ENCODE peak calls at places on chromosomes 5 and 9, in four cellular contexts. One of them, this sample, is unnamed.

GRCh38 chr5:469752-470483 is 26.9 kb downstream of the EXOC3 start:
- DNase-seq in stomach: no peak
- DNase-seq in T-helper 2 cell: peak
- DNase-seq in endodermal cell: peak
- DNase-seq in this sample: no peak

GRCh38 chr9:306907-307306 is 92.2 kb downstream of the DOCK8 start:
- DNase-seq in T-helper 2 cell: no peak
- DNase-seq in stomach: peak
- DNase-seq in endodermal cell: peak
- DNase-seq in this sample: no peak

GRCh38 chr9:124437086-124437485 is 13.2 kb upstream of the ADGRD2 start:
- DNase-seq in endodermal cell: no peak
- DNase-seq in T-helper 2 cell: no peak
- DNase-seq in stomach: no peak
- DNase-seq in this sample: no peak

GRCh38 chr9:94042516-94042915 is 41.7 kb upstream of the PTPDC1 start:
- DNase-seq in T-helper 2 cell: no peak
- DNase-seq in endodermal cell: no peak
- DNase-seq in stomach: no peak
- DNase-seq in this sample: no peak

GRCh38 chr5:159616967-159617366 is 286.7 kb upstream of the IL12B start:
- DNase-seq in stomach: no peak
- DNase-seq in endodermal cell: no peak
- DNase-seq in T-helper 2 cell: no peak
- DNase-seq in this sample: peak

GRCh38 chr5:135462304-135462703 is 10.2 kb upstream of the TIFAB start:
- DNase-seq in stomach: peak
- DNase-seq in endodermal cell: peak
- DNase-seq in T-helper 2 cell: no peak
- DNase-seq in this sample: peak

GRCh38 chr9:38329980-38330379 is 62.5 kb upstream of the ALDH1B1 start:
- DNase-seq in endodermal cell: no peak
- DNase-seq in T-helper 2 cell: no peak
- DNase-seq in stomach: no peak
- DNase-seq in this sample: no peak

GRCh38 chr5:96868603-96869371 is 7.5 kb upstream of the ERAP2 start:
- DNase-seq in stomach: no peak
- DNase-seq in endodermal cell: no peak
- DNase-seq in T-helper 2 cell: no peak
- DNase-seq in this sample: peak

GRCh38 chr5:173627860-173628392 is 11.5 kb upstream of the BOD1 start:
- DNase-seq in stomach: no peak
- DNase-seq in endodermal cell: peak
- DNase-seq in T-helper 2 cell: no peak
- DNase-seq in this sample: no peak

GRCh38 chr5:74167206-74167929 is 473.2 kb downstream of the ENC1 start:
- DNase-seq in T-helper 2 cell: no peak
- DNase-seq in endodermal cell: no peak
- DNase-seq in stomach: no peak
- DNase-seq in this sample: peak

GRCh38 chr5:172858990-172859811 is 25.1 kb downstream of the ERGIC1 start:
- DNase-seq in endodermal cell: no peak
- DNase-seq in T-helper 2 cell: no peak
- DNase-seq in stomach: peak
- DNase-seq in this sample: peak

GRCh38 chr9:124340219-124341069 is 74.8 kb downstream of the PSMB7 start:
- DNase-seq in endodermal cell: no peak
- DNase-seq in stomach: no peak
- DNase-seq in T-helper 2 cell: no peak
- DNase-seq in this sample: no peak

GRCh38 chr5:174935854-174936474 is 211.6 kb downstream of the MSX2 start:
- DNase-seq in stomach: peak
- DNase-seq in T-helper 2 cell: no peak
- DNase-seq in endodermal cell: peak
- DNase-seq in this sample: peak

This sample was measured in fibroblast of pulmonary artery.